ENCODE peak calls at places on chromosomes 11 and 22, in nine cellular contexts. D is IMR-90, G is ovary, Z is nephron progenitor cell, U is fibroblast of mammary gland, N is MM.1S, Q is suprapubic skin, O is chondrocyte, K is AG10803. X is an unnamed sample.

GRCh38 chr11:86360775-86361395 is 13.8 kb upstream of the CCDC81 start:
- DNase-seq in D (peak), G (no peak), Z (no peak), U (peak), N (no peak), Q (no peak), O (no peak), K (peak), X (peak)

GRCh38 chr11:114280696-114281095 is 15.5 kb upstream of the NNMT start:
- DNase-seq in D (peak), G (peak), Z (peak), U (peak), N (peak), Q (peak), O (no peak), K (peak), X (peak)

GRCh38 chr22:44664149-44664548 is 37.9 kb upstream of the PRR5 start:
- DNase-seq in D (peak), G (no peak), Z (no peak), U (no peak), N (no peak), Q (peak), O (no peak), K (peak), X (no peak)

GRCh38 chr11:64593156-64594105 is 2.4 kb downstream of the SLC22A12 start:
- DNase-seq in D (no peak), G (no peak), Z (no peak), U (no peak), N (no peak), Q (no peak), O (peak), K (no peak), X (no peak)

GRCh38 chr22:43884600-43885318 is 7.1 kb downstream of the PNPLA5 start:
- DNase-seq in D (peak), G (peak), Z (peak), U (peak), N (peak), Q (no peak), O (peak), K (peak), X (no peak)

GRCh38 chr11:36447947-36448346 is 62.1 kb downstream of the TRAF6 start:
- DNase-seq in D (no peak), G (no peak), Z (no peak), U (no peak), N (no peak), Q (no peak), O (no peak), K (no peak), X (no peak)

GRCh38 chr11:87445002-87445401 is 407.3 kb downstream of the TMEM135 start:
- DNase-seq in D (peak), G (no peak), Z (no peak), U (peak), N (no peak), Q (no peak), O (no peak), K (peak), X (peak)

GRCh38 chr11:75474878-75475766 is 42.1 kb upstream of the KLHL35 start:
- DNase-seq in D (peak), G (peak), Z (peak), U (peak), N (no peak), Q (no peak), O (no peak), K (peak), X (no peak)

GRCh38 chr11:117950320-117950719 is 21.1 kb upstream of the TMPRSS13 start:
- DNase-seq in D (no peak), G (no peak), Z (no peak), U (no peak), N (peak), Q (no peak), O (no peak), K (no peak), X (no peak)

GRCh38 chr22:28906312-28906711 is 22.9 kb downstream of the ZNRF3 start:
- DNase-seq in D (no peak), G (no peak), Z (no peak), U (no peak), N (peak), Q (no peak), O (no peak), K (no peak), X (no peak)

GRCh38 chr11:110355011-110355744 is 58.8 kb upstream of the RDX start:
- DNase-seq in D (no peak), G (no peak), Z (peak), U (no peak), N (no peak), Q (no peak), O (no peak), K (no peak), X (no peak)

GRCh38 chr11:112784323-112785073 is 176.7 kb upstream of the NCAM1 start:
- DNase-seq in D (no peak), G (peak), Z (peak), U (peak), N (no peak), Q (no peak), O (no peak), K (peak), X (peak)

GRCh38 chr11:100687630-100688395 is 725 bp downstream of the ARHGAP42 start:
- DNase-seq in D (peak), G (peak), Z (peak), U (peak), N (peak), Q (peak), O (no peak), K (peak), X (peak)

GRCh38 chr22:29270475-29271271 is 2.6 kb downstream of the EWSR1 start:
- DNase-seq in D (peak), G (no peak), Z (no peak), U (peak), N (no peak), Q (no peak), O (no peak), K (peak), X (no peak)

GRCh38 chr11:96524475-96524874 is 134.7 kb downstream of the JRKL start:
- DNase-seq in D (peak), G (no peak), Z (no peak), U (no peak), N (no peak), Q (no peak), O (no peak), K (no peak), X (no peak)

GRCh38 chr11:71239581-71239980 is 12.8 kb downstream of the SHANK2 start:
- DNase-seq in D (no peak), G (no peak), Z (no peak), U (no peak), N (no peak), Q (peak), O (no peak), K (no peak), X (no peak)

GRCh38 chr22:31062566-31063230 is 18.4 kb upstream of the SMTN start:
- DNase-seq in D (no peak), G (no peak), Z (no peak), U (no peak), N (no peak), Q (no peak), O (no peak), K (no peak), X (no peak)

GRCh38 chr22:46734830-46735453 is 3.1 kb downstream of the CERK start:
- DNase-seq in D (no peak), G (no peak), Z (no peak), U (no peak), N (no peak), Q (no peak), O (no peak), K (no peak), X (no peak)

GRCh38 chr22:30007361-30007760 is 72.9 kb upstream of the HORMAD2 start:
- DNase-seq in D (no peak), G (no peak), Z (no peak), U (no peak), N (no peak), Q (no peak), O (no peak), K (no peak), X (no peak)

GRCh38 chr22:18056802-18057474 is 20.9 kb upstream of the PEX26 start:
- DNase-seq in D (no peak), G (no peak), Z (no peak), U (no peak), N (peak), Q (no peak), O (peak), K (no peak), X (no peak)

GRCh38 chr11:83088965-83089364 is 17.3 kb upstream of the RAB30 start:
- DNase-seq in D (no peak), G (no peak), Z (no peak), U (no peak), N (peak), Q (no peak), O (no peak), K (no peak), X (no peak)

GRCh38 chr11:72812604-72812967 is 1.6 kb upstream of the ATG16L2 start:
- DNase-seq in D (no peak), G (no peak), Z (no peak), U (no peak), N (no peak), Q (no peak), O (no peak), K (no peak), X (no peak)

GRCh38 chr22:43152355-43153071 is 1.2 kb downstream of the TSPO start:
- DNase-seq in D (peak), G (peak), Z (no peak), U (peak), N (peak), Q (peak), O (no peak), K (peak), X (no peak)

GRCh38 chr22:48054596-48054995 is 1292.1 kb downstream of the TBC1D22A start:
- DNase-seq in D (no peak), G (no peak), Z (no peak), U (no peak), N (no peak), Q (no peak), O (no peak), K (no peak), X (no peak)

GRCh38 chr22:42949159-42949558 is 65.8 kb downstream of the PACSIN2 start:
- DNase-seq in D (peak), G (no peak), Z (no peak), U (peak), N (no peak), Q (peak), O (no peak), K (peak), X (no peak)

GRCh38 chr11:134579709-134580634 is 167.9 kb upstream of the B3GAT1 start:
- DNase-seq in D (no peak), G (no peak), Z (no peak), U (no peak), N (no peak), Q (no peak), O (no peak), K (no peak), X (no peak)

GRCh38 chr22:36663581-36663980 is 40.0 kb downstream of the CACNG2 start:
- DNase-seq in D (no peak), G (no peak), Z (no peak), U (no peak), N (no peak), Q (no peak), O (no peak), K (no peak), X (no peak)

GRCh38 chr11:114076974-114077373 is 17.5 kb downstream of the ZBTB16 start:
- DNase-seq in D (no peak), G (no peak), Z (no peak), U (no peak), N (no peak), Q (peak), O (no peak), K (peak), X (no peak)

GRCh38 chr11:73521621-73522020 is 76.3 kb downstream of the FAM168A start:
- DNase-seq in D (peak), G (no peak), Z (peak), U (peak), N (no peak), Q (no peak), O (no peak), K (peak), X (peak)

GRCh38 chr22:43429426-43429825 is 17.6 kb downstream of the MPPED1 start:
- DNase-seq in D (no peak), G (no peak), Z (no peak), U (no peak), N (no peak), Q (no peak), O (no peak), K (no peak), X (no peak)

DNA sequence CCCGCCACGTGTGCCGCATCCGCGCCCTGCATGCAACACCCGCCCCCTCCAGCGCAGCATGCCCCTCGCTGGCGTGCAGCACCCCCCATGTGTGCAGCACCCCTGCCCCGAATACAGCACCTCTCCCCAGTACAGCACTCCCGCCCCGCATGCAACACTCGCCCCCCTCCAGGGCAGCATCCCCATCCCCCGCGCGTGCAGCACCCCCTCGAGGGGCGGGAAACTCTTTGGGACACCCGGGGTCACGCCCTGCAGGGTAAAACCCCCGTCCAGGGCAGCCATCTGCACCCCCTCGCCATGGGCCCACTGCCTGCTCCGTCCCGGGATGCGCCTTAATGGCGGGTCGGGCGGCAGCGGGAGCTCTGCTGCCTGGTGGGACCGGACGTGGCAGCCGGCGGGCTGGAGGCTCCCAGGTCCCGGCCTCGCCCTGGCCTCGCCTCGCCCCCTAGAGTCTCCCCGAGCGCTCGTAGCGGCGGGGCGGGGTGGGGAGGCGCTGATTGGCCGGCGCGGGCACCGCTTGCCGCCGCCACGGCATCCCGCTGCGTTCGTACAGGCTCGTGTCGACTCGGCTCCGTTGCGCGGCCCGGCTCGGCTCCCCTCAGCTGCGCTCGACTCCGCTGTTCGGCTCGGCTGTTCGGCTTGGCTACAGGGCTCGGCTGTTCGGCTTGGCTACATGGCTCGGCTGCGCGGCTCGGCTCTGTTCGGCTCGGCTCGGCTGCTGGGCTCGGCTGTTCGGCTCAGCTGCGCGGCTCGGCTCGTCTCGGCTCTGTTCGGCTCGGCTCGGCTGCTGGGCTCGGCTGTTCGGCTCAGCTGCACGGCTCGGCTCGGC is 417 bp upstream of the BRSK2 start:
- DNase-seq in D (peak), G (peak), Z (peak), U (peak), N (peak), Q (peak), O (no peak), K (peak), X (peak)
- TF ChIP-seq CTCF in D (peak), G (no peak), Z (no peak), U (no peak), N (no peak), Q (no peak), O (peak), K (no peak), X (no peak)

DNA sequence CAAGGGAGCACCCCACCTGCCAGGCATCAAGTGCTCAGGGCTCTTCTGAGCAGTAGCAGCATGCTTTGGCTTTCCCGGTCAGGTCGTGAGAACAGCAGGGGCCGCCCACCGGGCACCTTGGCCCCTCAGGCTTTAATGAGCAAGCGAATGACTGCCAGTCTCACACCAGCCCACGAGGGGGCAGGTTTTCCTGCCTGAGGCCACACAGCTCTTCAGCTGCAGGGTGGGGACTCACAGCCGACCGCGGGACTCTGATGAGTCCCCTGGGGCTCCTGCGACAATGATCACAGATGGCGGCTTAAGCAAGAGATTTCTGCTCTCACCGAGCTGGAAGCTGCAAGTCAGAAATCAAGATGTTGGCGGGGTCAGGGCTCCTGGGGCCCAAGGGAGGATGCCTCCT is 14.3 kb upstream of the FGF19 start:
- DNase-seq in D (peak), G (no peak), Z (peak), U (peak), N (no peak), Q (no peak), O (no peak), K (no peak), X (no peak)
- TF ChIP-seq CTCF in D (peak), G (no peak), Z (peak), U (peak), N (peak), Q (no peak), O (peak), K (peak), X (peak)

DNA sequence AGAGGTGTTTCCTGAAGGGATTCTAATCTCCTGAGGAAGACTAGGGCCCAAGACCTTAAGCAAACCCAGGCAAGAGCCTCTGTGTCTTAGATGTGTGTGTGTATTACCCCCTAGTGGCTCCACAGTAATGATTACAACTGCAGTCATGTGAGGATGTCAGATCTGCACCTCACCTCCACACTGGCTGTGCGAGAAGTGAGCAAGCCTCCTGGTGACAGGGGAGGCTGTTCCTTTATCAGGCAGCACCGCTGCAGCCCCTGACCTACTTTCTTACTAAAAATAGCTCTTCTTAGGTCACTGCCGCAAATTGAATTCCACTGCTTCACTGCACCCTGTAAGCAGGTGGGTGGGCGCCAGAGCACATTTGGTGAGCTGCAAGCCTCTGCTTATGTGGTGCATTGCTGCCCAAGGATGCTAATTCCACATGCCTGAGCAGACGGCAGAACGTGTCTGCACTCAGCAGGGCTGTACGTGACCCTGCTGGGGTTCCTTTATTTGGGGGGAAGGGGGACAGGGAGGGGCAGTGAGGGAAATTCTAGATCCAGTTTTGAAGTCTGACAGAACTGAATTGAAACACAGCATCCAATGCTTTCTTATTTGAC is 112.4 kb downstream of the KCNC1 start:
- DNase-seq in D (peak), G (no peak), Z (peak), U (peak), N (no peak), Q (no peak), O (no peak), K (no peak), X (peak)
- TF ChIP-seq CTCF in D (peak), G (no peak), Z (no peak), U (peak), N (no peak), Q (no peak), O (peak), K (peak), X (peak)

GRCh38 chr11:60343094-60343704 is 16.1 kb downstream of the MS4A6E start:
- DNase-seq in D (no peak), G (no peak), Z (no peak), U (peak), N (peak), Q (no peak), O (no peak), K (no peak), X (no peak)
- TF ChIP-seq CTCF in D (peak), G (no peak), Z (peak), U (peak), N (peak), Q (no peak), O (peak), K (peak), X (peak)

DNA sequence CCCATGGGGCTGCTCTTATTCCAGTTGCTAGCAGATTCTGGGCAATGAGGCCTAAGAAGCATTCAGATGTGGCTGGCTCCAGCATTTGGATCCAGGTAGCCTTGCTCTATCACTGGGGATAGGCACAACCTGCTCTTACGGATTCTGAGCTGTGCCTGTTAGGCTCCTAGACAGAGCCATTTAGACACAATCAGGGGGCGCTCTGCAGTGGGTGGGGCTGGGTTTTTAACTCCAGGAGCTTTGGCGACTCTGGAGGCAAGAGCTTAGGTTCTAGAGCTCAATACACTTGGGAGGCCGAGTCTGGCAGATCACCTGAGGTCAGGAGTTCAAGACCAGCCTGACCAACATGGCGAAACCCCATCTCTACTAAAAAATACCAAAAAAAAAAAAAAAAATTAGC is 32.0 kb downstream of the KCNC1 start:
- DNase-seq in D (no peak), G (no peak), Z (peak), U (no peak), N (no peak), Q (no peak), O (peak), K (no peak), X (no peak)
- TF ChIP-seq CTCF in D (no peak), G (no peak), Z (no peak), U (no peak), N (no peak), Q (no peak), O (peak), K (no peak), X (peak)

GRCh38 chr11:11618973-11619435 is 2.8 kb downstream of the GALNT18 start:
- DNase-seq in D (no peak), G (no peak), Z (no peak), U (no peak), N (no peak), Q (no peak), O (no peak), K (no peak), X (no peak)
- TF ChIP-seq CTCF in D (no peak), G (no peak), Z (no peak), U (no peak), N (peak), Q (no peak), O (peak), K (no peak), X (no peak)

GRCh38 chr22:33385611-33386010 is 327.4 kb upstream of the SYN3 start:
- DNase-seq in D (no peak), G (no peak), Z (no peak), U (no peak), N (no peak), Q (no peak), O (no peak), K (no peak), X (no peak)

GRCh38 chr22:33389927-33390326 is 331.7 kb upstream of the SYN3 start:
- DNase-seq in D (peak), G (no peak), Z (no peak), U (no peak), N (no peak), Q (no peak), O (no peak), K (peak), X (peak)

GRCh38 chr22:33393432-33393831 is 335.3 kb upstream of the SYN3 start:
- DNase-seq in D (no peak), G (no peak), Z (no peak), U (no peak), N (no peak), Q (no peak), O (no peak), K (no peak), X (no peak)

GRCh38 chr22:33386270-33386669 is 328.1 kb upstream of the SYN3 start:
- DNase-seq in D (no peak), G (no peak), Z (no peak), U (no peak), N (no peak), Q (no peak), O (no peak), K (no peak), X (no peak)

GRCh38 chr22:33391298-33391697 is 333.1 kb upstream of the SYN3 start:
- DNase-seq in D (no peak), G (no peak), Z (no peak), U (no peak), N (no peak), Q (no peak), O (no peak), K (no peak), X (no peak)
- TF ChIP-seq CTCF in D (no peak), G (no peak), Z (no peak), U (no peak), N (no peak), Q (no peak), O (no peak), K (no peak), X (no peak)

GRCh38 chr11:34345991-34346480 is 11.8 kb downstream of the ABTB2 start:
- DNase-seq in D (peak), G (no peak), Z (no peak), U (peak), N (no peak), Q (no peak), O (no peak), K (peak), X (no peak)

GRCh38 chr11:34343153-34343552 is 14.7 kb downstream of the ABTB2 start:
- DNase-seq in D (peak), G (no peak), Z (no peak), U (peak), N (no peak), Q (no peak), O (no peak), K (peak), X (peak)

GRCh38 chr11:34345012-34345804 is 12.6 kb downstream of the ABTB2 start:
- DNase-seq in D (peak), G (peak), Z (no peak), U (peak), N (no peak), Q (no peak), O (no peak), K (peak), X (peak)

GRCh38 chr11:34343686-34344085 is 14.1 kb downstream of the ABTB2 start:
- DNase-seq in D (no peak), G (no peak), Z (no peak), U (no peak), N (no peak), Q (no peak), O (no peak), K (no peak), X (no peak)

GRCh38 chr11:34344410-34345011 is 13.3 kb downstream of the ABTB2 start:
- DNase-seq in D (no peak), G (no peak), Z (no peak), U (no peak), N (no peak), Q (no peak), O (no peak), K (no peak), X (no peak)
- TF ChIP-seq CTCF in D (no peak), G (no peak), Z (no peak), U (no peak), N (no peak), Q (no peak), O (no peak), K (no peak), X (no peak)

X was measured in astrocyte of the cerebellum.